ENCODE peak calls at places on chromosomes 13 and 19, in four cellular contexts. M is uterus, Q is mesendoderm, P is ascending aorta. V is an unnamed sample. For H3K4me1, the result is how much of the 10 kb centered on the place peaks cover.

GRCh38 chr13:50198508-50198907 is 183.3 kb downstream of the KCNRG start:
- DNase-seq in P (no peak), Q (no peak), M (no peak), V (no peak)

GRCh38 chr19:879711-880438 is 13.1 kb downstream of the MED16 start:
- DNase-seq in P (no peak), Q (no peak), M (no peak), V (no peak)

GRCh38 chr13:33869005-33869404 is 51.1 kb downstream of the RFC3 start:
- DNase-seq in M (no peak), Q (peak), P (no peak), V (no peak)

GRCh38 chr13:39047560-39047959 is 9.3 kb downstream of the NHLRC3 start:
- DNase-seq in Q (peak), P (no peak), M (no peak), V (no peak)

GRCh38 chr19:33814181-33815165 is 17.8 kb downstream of the KCTD15 start:
- DNase-seq in M (no peak), Q (no peak), P (peak), V (no peak)

GRCh38 chr13:70856025-70856424 is 747.8 kb upstream of the KLHL1 start:
- DNase-seq in M (no peak), P (no peak), Q (no peak), V (no peak)

GRCh38 chr19:17302391-17303166 is 646 bp downstream of the ABHD8 start:
- DNase-seq in M (peak), P (no peak), Q (peak), V (peak)

GRCh38 chr13:111395511-111396393 is 75.3 kb downstream of the TEX29 start:
- DNase-seq in P (peak), M (no peak), Q (no peak), V (no peak)

GRCh38 chr13:39317284-39317683 is 279.0 kb downstream of the NHLRC3 start:
- DNase-seq in P (peak), M (peak), Q (no peak), V (peak)

GRCh38 chr19:46216612-46217011 is 12.9 kb upstream of the IGFL1 start:
- DNase-seq in P (no peak), M (no peak), Q (no peak), V (no peak)

GRCh38 chr13:98653471-98653985 is 76.6 kb upstream of the STK24 start:
- DNase-seq in P (peak), M (peak), Q (peak), V (peak)

GRCh38 chr13:34349091-34349722 is 531.3 kb downstream of the RFC3 start:
- DNase-seq in M (peak), Q (no peak), P (no peak), V (peak)

GRCh38 chr13:41127746-41128145 is 4.9 kb downstream of the KBTBD6 start:
- DNase-seq in M (no peak), P (no peak), Q (no peak), V (no peak)

GRCh38 chr19:50486823-50487515 is 10.3 kb upstream of the GARIN5A start:
- DNase-seq in Q (peak), P (no peak), M (no peak), V (peak)

GRCh38 chr19:45253396-45254027 is 2.4 kb downstream of the MARK4 start:
- DNase-seq in Q (peak), M (no peak), P (no peak), V (no peak)

GRCh38 chr19:6736169-6736916 is 1.0 kb downstream of the GPR108 start:
- DNase-seq in M (peak), Q (peak), P (peak), V (peak)

GRCh38 chr13:111322001-111322915 is 1.8 kb downstream of the TEX29 start:
- DNase-seq in M (no peak), P (peak), Q (no peak), V (no peak)

GRCh38 chr13:52882803-52883202 is 34.4 kb upstream of the PCDH8 start:
- DNase-seq in M (no peak), Q (no peak), P (no peak), V (no peak)

GRCh38 chr19:10033614-10034013 is 20.3 kb downstream of the RDH8 start:
- DNase-seq in Q (no peak), M (no peak), P (no peak), V (no peak)

GRCh38 chr13:30802953-30803478 is 67.7 kb downstream of the ALOX5AP start:
- DNase-seq in P (peak), M (peak), Q (peak), V (peak)

GRCh38 chr13:96082640-96083039 is 7.3 kb upstream of the HS6ST3 start:
- DNase-seq in P (no peak), Q (no peak), M (no peak), V (no peak)

GRCh38 chr19:46495789-46496099 is at the start of gene PNMA8B:
- DNase-seq in M (peak), Q (peak), P (no peak), V (peak)

GRCh38 chr19:18942692-18943091 is 1.7 kb upstream of the HOMER3 start:
- DNase-seq in M (no peak), P (no peak), Q (no peak), V (no peak)

GRCh38 chr13:101639711-101640110 is 187.2 kb downstream of the ITGBL1 start:
- DNase-seq in Q (no peak), P (no peak), M (no peak), V (no peak)

GRCh38 chr19:49567722-49568454 is 12.5 kb downstream of the NOSIP start:
- DNase-seq in P (no peak), M (no peak), Q (no peak), V (no peak)

GRCh38 chr19:33245948-33246728 is 20.5 kb upstream of the SLC7A10 start:
- DNase-seq in M (no peak), Q (peak), P (no peak), V (no peak)

GRCh38 chr13:91655731-91656130 is 257.3 kb downstream of the GPC5 start:
- DNase-seq in P (no peak), M (no peak), Q (no peak), V (no peak)

GRCh38 chr13:84126671-84127171 is 244.4 kb upstream of the SLITRK1 start:
- DNase-seq in Q (no peak), P (no peak), M (no peak), V (no peak)

GRCh38 chr19:40613669-40614594 is 12.8 kb downstream of the LTBP4 start:
- DNase-seq in Q (peak), M (peak), P (peak), V (peak)

GRCh38 chr19:3509566-3509989 is 3.5 kb downstream of the FZR1 start:
- DNase-seq in M (no peak), Q (no peak), P (no peak), V (no peak)

GRCh38 chr19:48123907-48124675 is 13.5 kb upstream of the PLA2G4C start:
- DNase-seq in Q (no peak), P (no peak), M (no peak), V (no peak)

DNA sequence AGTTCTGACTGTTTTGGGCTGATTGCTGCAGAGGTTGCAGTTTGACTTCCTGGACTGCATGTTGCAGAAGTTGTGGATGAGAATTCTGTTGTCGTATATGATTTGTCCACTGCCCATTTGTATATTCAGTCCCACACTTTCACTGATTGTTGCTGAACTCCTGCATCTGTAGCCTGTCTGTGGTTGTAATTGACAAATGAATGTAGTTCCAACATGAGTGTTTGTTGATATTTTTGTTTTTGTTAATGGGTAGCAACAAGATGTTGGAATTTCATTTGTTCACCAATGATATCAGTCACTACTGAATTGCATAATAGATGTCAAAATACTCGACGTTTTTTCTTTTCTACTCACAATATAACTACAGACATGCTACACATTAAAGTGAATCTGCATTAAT is 533.9 kb downstream of the DCT start:
- DNase-seq in M (no peak), P (no peak), Q (no peak), V (no peak)
- H3K4me1 ChIP-seq in M (under half), P (under half), Q (under half), V (under half)

GRCh38 chr13:42363941-42364612 is 92.1 kb downstream of the AKAP11 start:
- DNase-seq in M (no peak), P (no peak), Q (peak), V (no peak)

GRCh38 chr13:42367836-42368235 is 95.9 kb downstream of the AKAP11 start:
- DNase-seq in Q (no peak), P (no peak), M (no peak), V (no peak)

GRCh38 chr13:42361701-42362100 is 89.7 kb downstream of the AKAP11 start:
- DNase-seq in Q (no peak), M (no peak), P (no peak), V (no peak)

GRCh38 chr13:42360046-42360445 is 88.1 kb downstream of the AKAP11 start:
- DNase-seq in P (no peak), M (no peak), Q (no peak), V (no peak)

GRCh38 chr13:42364613-42365000 is 92.7 kb downstream of the AKAP11 start:
- DNase-seq in M (no peak), P (no peak), Q (peak), V (no peak)
- H3K27ac ChIP-seq in M (no peak), P (no peak), Q (no peak), V (no peak)

DNA sequence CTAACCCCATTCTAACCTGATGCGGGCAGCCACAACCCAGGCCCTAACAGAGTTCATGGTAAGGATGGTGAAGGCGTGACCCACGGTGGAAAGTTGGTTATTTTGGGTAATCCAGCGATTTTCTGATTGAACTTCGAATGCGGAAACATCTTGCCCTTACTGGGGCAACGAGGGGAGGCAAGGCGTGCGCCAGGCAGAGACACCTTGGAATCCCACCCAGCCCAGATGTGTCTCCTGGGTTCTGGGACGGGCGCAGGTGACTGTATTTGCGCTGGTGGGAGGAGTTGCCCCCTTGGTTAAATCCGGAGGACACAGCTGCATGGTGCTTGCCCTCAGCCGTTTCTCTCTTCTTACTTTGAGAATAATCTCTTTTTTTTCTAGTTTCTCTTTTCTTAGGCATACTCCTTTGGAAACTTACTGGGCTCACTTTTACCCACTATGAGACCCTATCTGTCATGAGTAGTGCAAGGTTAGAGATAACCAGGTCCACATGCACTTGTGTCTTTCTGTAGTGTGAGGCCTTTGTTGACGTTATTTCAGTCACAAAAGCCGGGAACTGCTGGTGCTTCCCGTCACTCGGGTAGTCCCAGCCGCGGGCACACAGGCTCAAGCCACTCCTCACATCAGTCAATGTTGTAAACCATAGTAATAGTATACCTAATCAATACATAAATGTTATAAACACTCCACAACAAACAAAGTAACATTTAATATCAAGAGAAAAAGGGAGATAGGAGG is 81.5 kb downstream of the ATP11A start:
- DNase-seq in P (no peak), M (no peak), Q (no peak), V (no peak)
- H3K4me3 ChIP-seq in P (no peak), M (no peak), Q (no peak), V (no peak)

GRCh38 chr19:29605653-29606419 is at the start of gene POP4:
- DNase-seq in Q (peak), P (peak), M (peak), V (peak)
- H3K4me1 ChIP-seq in Q (under half), P (under half), M (under half), V (under half)

GRCh38 chr13:59442946-59443345 is 720.8 kb downstream of the DIAPH3 start:
- DNase-seq in Q (no peak), P (no peak), M (no peak), V (no peak)
- H3K27ac ChIP-seq in Q (no peak), P (no peak), M (no peak), V (no peak)

DNA sequence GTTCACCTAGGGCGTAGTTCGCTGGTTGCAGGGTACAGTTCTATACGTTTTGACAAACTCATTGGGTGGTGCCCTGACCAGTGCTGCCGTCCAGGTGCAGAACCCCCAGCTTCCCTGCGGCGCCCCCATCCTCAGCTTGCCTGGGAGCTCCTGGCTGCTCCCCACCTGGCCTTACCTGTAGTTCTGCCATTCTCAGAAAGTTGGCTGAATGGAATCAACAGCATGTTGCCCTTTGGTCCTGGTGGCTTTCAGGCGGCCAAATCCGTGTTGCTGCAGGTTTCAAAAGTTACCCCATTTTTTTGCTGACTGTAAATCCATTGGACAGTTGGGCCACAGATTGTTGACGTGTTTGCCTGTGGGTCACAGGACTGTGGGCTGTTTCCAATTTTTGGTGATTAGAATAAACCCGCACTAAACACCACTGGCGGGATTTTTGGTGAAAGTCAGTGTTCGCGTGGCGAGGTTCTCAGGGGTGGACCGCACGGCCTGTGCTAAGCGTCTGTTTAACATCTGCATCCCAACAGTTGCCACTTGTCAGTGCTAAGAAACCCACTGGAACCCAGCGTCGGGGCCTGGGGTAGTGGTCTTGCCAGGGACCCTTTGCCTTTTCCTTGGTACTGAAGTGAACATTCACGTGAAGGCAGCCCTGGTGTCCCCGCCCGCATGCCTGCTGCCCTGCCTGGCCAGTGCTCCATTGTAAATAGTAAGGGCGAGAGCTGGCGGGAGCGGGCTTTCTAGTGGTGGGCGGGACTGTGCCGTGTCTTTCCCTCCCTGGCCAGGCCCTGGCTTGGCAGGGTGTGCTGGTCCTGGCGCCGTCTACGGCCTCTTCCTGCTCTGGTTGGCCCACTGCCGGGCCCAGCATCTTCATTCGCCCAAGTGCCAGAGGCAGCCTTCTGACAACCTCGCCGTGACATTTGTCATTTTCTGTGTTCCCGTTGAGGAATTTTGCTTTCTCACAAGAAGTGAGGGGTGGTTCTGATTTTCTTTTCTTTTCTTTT is 3.3 kb downstream of the DOT1L start:
- DNase-seq in P (peak), M (peak), Q (no peak), V (peak)
- H3K4me3 ChIP-seq in P (no peak), M (no peak), Q (no peak), V (peak)

GRCh38 chr13:46665630-46666482 is 112.9 kb downstream of the LRCH1 start:
- DNase-seq in M (no peak), P (no peak), Q (peak), V (no peak)
- H3K4me1 ChIP-seq in M (under half), P (under half), Q (under half), V (under half)

DNA sequence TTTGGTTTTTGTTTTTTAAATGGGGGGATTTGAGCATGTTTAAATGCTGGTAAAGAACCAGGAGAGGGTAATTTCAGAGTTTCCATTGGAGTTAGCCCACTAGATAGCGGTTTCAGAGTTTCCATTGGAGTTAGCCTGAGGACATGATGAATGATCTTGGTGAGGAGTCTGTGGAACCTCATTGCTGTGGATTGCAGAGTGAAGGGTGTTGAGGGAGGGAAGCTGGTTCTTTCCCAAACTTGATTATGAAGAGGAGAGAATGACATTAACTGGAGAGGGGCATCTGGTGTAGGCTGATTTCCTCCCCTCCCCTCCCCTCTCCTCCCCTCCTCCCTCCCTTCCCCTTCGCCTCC is 5.0 kb downstream of the WASF3 start:
- DNase-seq in M (no peak), P (no peak), Q (peak), V (no peak)
- H3K27ac ChIP-seq in M (no peak), P (peak), Q (no peak), V (no peak)

DNA sequence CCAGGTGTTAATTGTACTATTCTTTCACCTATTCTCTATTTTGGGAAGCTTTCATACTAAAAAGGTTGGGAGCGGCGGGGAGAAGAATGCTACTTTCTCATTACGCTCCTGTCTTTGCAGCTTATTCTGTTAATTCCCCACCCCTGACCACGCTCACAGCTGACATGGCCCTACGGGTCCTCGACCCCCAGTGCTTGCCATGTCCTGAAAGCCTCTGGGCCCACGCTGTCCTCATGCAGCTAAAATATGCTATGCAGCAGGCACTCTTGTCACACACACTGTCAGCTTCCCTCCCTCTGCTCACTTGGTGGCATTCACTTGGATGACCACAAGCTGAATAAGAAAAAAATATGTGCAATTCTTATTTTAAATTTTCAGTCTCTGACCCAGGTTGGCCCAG is 126.3 kb downstream of the RNF17 start:
- DNase-seq in M (no peak), Q (no peak), P (no peak), V (no peak)
- H3K4me3 ChIP-seq in M (no peak), Q (no peak), P (no peak), V (no peak)